ENCODE peak calls at places on chromosomes 11 and 22, in ten cellular contexts. One of them, this sample, is unnamed.

GRCh38 chr11:70481625-70482528 is 83.5 kb downstream of the CTTN start:
- DNase-seq in adipocyte: no peak
- DNase-seq in CD8-positive, alpha-beta memory T cell: no peak
- DNase-seq in fibroblast of mammary gland: peak
- DNase-seq in stimulated activated naive CD8-positive, alpha-beta T cell treated with anti-CD3 and anti-CD28 coated beads, Interleukin-15, Interleukin-2, amounts not matched to agents 100 U/mL and 50 U/mL, for 24 hours: no peak
- DNase-seq in NCI-H510A: no peak
- DNase-seq in kidney: peak
- DNase-seq in NCI-H748 treated with DMSO at 0.1 percent for 48 hours: no peak
- DNase-seq in activated CD8-positive, alpha-beta memory T cell treated with anti-CD3 and anti-CD28 coated beads, Interleukin-2, amount 50 U/mL, for 4 hours: no peak
- DNase-seq in COR-L47: no peak
- DNase-seq in this sample: peak

GRCh38 chr11:79514269-79514668 is 73.4 kb upstream of the TENM4 start:
- DNase-seq in adipocyte: no peak
- DNase-seq in activated CD8-positive, alpha-beta memory T cell treated with anti-CD3 and anti-CD28 coated beads, Interleukin-2, amount 50 U/mL, for 4 hours: no peak
- DNase-seq in kidney: no peak
- DNase-seq in NCI-H510A: no peak
- DNase-seq in fibroblast of mammary gland: no peak
- DNase-seq in COR-L47: no peak
- DNase-seq in NCI-H748 treated with DMSO at 0.1 percent for 48 hours: no peak
- DNase-seq in stimulated activated naive CD8-positive, alpha-beta T cell treated with anti-CD3 and anti-CD28 coated beads, Interleukin-15, Interleukin-2, amounts not matched to agents 100 U/mL and 50 U/mL, for 24 hours: no peak
- DNase-seq in CD8-positive, alpha-beta memory T cell: no peak
- DNase-seq in this sample: no peak

GRCh38 chr11:17077520-17078401 is at the start of gene RPS13:
- DNase-seq in kidney: peak
- DNase-seq in stimulated activated naive CD8-positive, alpha-beta T cell treated with anti-CD3 and anti-CD28 coated beads, Interleukin-15, Interleukin-2, amounts not matched to agents 100 U/mL and 50 U/mL, for 24 hours: peak
- DNase-seq in NCI-H510A: peak
- DNase-seq in NCI-H748 treated with DMSO at 0.1 percent for 48 hours: peak
- DNase-seq in COR-L47: peak
- DNase-seq in CD8-positive, alpha-beta memory T cell: peak
- DNase-seq in adipocyte: peak
- DNase-seq in fibroblast of mammary gland: peak
- DNase-seq in activated CD8-positive, alpha-beta memory T cell treated with anti-CD3 and anti-CD28 coated beads, Interleukin-2, amount 50 U/mL, for 4 hours: peak
- DNase-seq in this sample: peak

GRCh38 chr11:126149759-126150236 is 61.7 kb downstream of the RPUSD4 start:
- DNase-seq in NCI-H748 treated with DMSO at 0.1 percent for 48 hours: no peak
- DNase-seq in stimulated activated naive CD8-positive, alpha-beta T cell treated with anti-CD3 and anti-CD28 coated beads, Interleukin-15, Interleukin-2, amounts not matched to agents 100 U/mL and 50 U/mL, for 24 hours: no peak
- DNase-seq in adipocyte: no peak
- DNase-seq in COR-L47: no peak
- DNase-seq in CD8-positive, alpha-beta memory T cell: no peak
- DNase-seq in activated CD8-positive, alpha-beta memory T cell treated with anti-CD3 and anti-CD28 coated beads, Interleukin-2, amount 50 U/mL, for 4 hours: no peak
- DNase-seq in fibroblast of mammary gland: no peak
- DNase-seq in NCI-H510A: no peak
- DNase-seq in kidney: no peak
- DNase-seq in this sample: peak

GRCh38 chr11:6637871-6638270 is 17.7 kb downstream of the DCHS1 start:
- DNase-seq in adipocyte: peak
- DNase-seq in kidney: peak
- DNase-seq in NCI-H510A: no peak
- DNase-seq in fibroblast of mammary gland: peak
- DNase-seq in stimulated activated naive CD8-positive, alpha-beta T cell treated with anti-CD3 and anti-CD28 coated beads, Interleukin-15, Interleukin-2, amounts not matched to agents 100 U/mL and 50 U/mL, for 24 hours: no peak
- DNase-seq in activated CD8-positive, alpha-beta memory T cell treated with anti-CD3 and anti-CD28 coated beads, Interleukin-2, amount 50 U/mL, for 4 hours: no peak
- DNase-seq in NCI-H748 treated with DMSO at 0.1 percent for 48 hours: no peak
- DNase-seq in CD8-positive, alpha-beta memory T cell: no peak
- DNase-seq in COR-L47: no peak
- DNase-seq in this sample: peak

GRCh38 chr11:119320593-119321524 is 3.9 kb upstream of the MCAM start:
- DNase-seq in adipocyte: peak
- DNase-seq in activated CD8-positive, alpha-beta memory T cell treated with anti-CD3 and anti-CD28 coated beads, Interleukin-2, amount 50 U/mL, for 4 hours: no peak
- DNase-seq in COR-L47: no peak
- DNase-seq in kidney: peak
- DNase-seq in fibroblast of mammary gland: peak
- DNase-seq in NCI-H748 treated with DMSO at 0.1 percent for 48 hours: no peak
- DNase-seq in NCI-H510A: no peak
- DNase-seq in CD8-positive, alpha-beta memory T cell: peak
- DNase-seq in stimulated activated naive CD8-positive, alpha-beta T cell treated with anti-CD3 and anti-CD28 coated beads, Interleukin-15, Interleukin-2, amounts not matched to agents 100 U/mL and 50 U/mL, for 24 hours: peak
- DNase-seq in this sample: peak

GRCh38 chr11:126573325-126574076 is 218.0 kb downstream of the ST3GAL4 start:
- DNase-seq in NCI-H510A: no peak
- DNase-seq in adipocyte: no peak
- DNase-seq in COR-L47: peak
- DNase-seq in fibroblast of mammary gland: no peak
- DNase-seq in stimulated activated naive CD8-positive, alpha-beta T cell treated with anti-CD3 and anti-CD28 coated beads, Interleukin-15, Interleukin-2, amounts not matched to agents 100 U/mL and 50 U/mL, for 24 hours: no peak
- DNase-seq in kidney: no peak
- DNase-seq in CD8-positive, alpha-beta memory T cell: no peak
- DNase-seq in activated CD8-positive, alpha-beta memory T cell treated with anti-CD3 and anti-CD28 coated beads, Interleukin-2, amount 50 U/mL, for 4 hours: no peak
- DNase-seq in NCI-H748 treated with DMSO at 0.1 percent for 48 hours: peak
- DNase-seq in this sample: no peak

GRCh38 chr11:14578551-14578956 is 58.4 kb upstream of the PSMA1 start:
- DNase-seq in COR-L47: peak
- DNase-seq in NCI-H748 treated with DMSO at 0.1 percent for 48 hours: peak
- DNase-seq in NCI-H510A: peak
- DNase-seq in stimulated activated naive CD8-positive, alpha-beta T cell treated with anti-CD3 and anti-CD28 coated beads, Interleukin-15, Interleukin-2, amounts not matched to agents 100 U/mL and 50 U/mL, for 24 hours: peak
- DNase-seq in kidney: no peak
- DNase-seq in fibroblast of mammary gland: peak
- DNase-seq in activated CD8-positive, alpha-beta memory T cell treated with anti-CD3 and anti-CD28 coated beads, Interleukin-2, amount 50 U/mL, for 4 hours: peak
- DNase-seq in adipocyte: peak
- DNase-seq in CD8-positive, alpha-beta memory T cell: peak
- DNase-seq in this sample: peak

GRCh38 chr11:119352857-119353260 is 6.4 kb upstream of the MFRP start:
- DNase-seq in stimulated activated naive CD8-positive, alpha-beta T cell treated with anti-CD3 and anti-CD28 coated beads, Interleukin-15, Interleukin-2, amounts not matched to agents 100 U/mL and 50 U/mL, for 24 hours: no peak
- DNase-seq in CD8-positive, alpha-beta memory T cell: no peak
- DNase-seq in NCI-H510A: peak
- DNase-seq in activated CD8-positive, alpha-beta memory T cell treated with anti-CD3 and anti-CD28 coated beads, Interleukin-2, amount 50 U/mL, for 4 hours: no peak
- DNase-seq in adipocyte: no peak
- DNase-seq in kidney: peak
- DNase-seq in fibroblast of mammary gland: no peak
- DNase-seq in COR-L47: peak
- DNase-seq in NCI-H748 treated with DMSO at 0.1 percent for 48 hours: peak
- DNase-seq in this sample: no peak

GRCh38 chr22:49229483-49230193 is 598.0 kb downstream of the BRD1 start:
- DNase-seq in fibroblast of mammary gland: no peak
- DNase-seq in activated CD8-positive, alpha-beta memory T cell treated with anti-CD3 and anti-CD28 coated beads, Interleukin-2, amount 50 U/mL, for 4 hours: no peak
- DNase-seq in CD8-positive, alpha-beta memory T cell: no peak
- DNase-seq in NCI-H510A: no peak
- DNase-seq in stimulated activated naive CD8-positive, alpha-beta T cell treated with anti-CD3 and anti-CD28 coated beads, Interleukin-15, Interleukin-2, amounts not matched to agents 100 U/mL and 50 U/mL, for 24 hours: no peak
- DNase-seq in adipocyte: no peak
- DNase-seq in kidney: no peak
- DNase-seq in NCI-H748 treated with DMSO at 0.1 percent for 48 hours: no peak
- DNase-seq in COR-L47: no peak
- DNase-seq in this sample: no peak

GRCh38 chr22:33110562-33111163 is 52.5 kb upstream of the SYN3 start:
- DNase-seq in COR-L47: no peak
- DNase-seq in fibroblast of mammary gland: peak
- DNase-seq in NCI-H748 treated with DMSO at 0.1 percent for 48 hours: no peak
- DNase-seq in CD8-positive, alpha-beta memory T cell: no peak
- DNase-seq in NCI-H510A: no peak
- DNase-seq in stimulated activated naive CD8-positive, alpha-beta T cell treated with anti-CD3 and anti-CD28 coated beads, Interleukin-15, Interleukin-2, amounts not matched to agents 100 U/mL and 50 U/mL, for 24 hours: no peak
- DNase-seq in kidney: no peak
- DNase-seq in activated CD8-positive, alpha-beta memory T cell treated with anti-CD3 and anti-CD28 coated beads, Interleukin-2, amount 50 U/mL, for 4 hours: no peak
- DNase-seq in adipocyte: no peak
- DNase-seq in this sample: no peak

GRCh38 chr11:126990716-126991480 is 9.7 kb downstream of the KIRREL3 start:
- DNase-seq in stimulated activated naive CD8-positive, alpha-beta T cell treated with anti-CD3 and anti-CD28 coated beads, Interleukin-15, Interleukin-2, amounts not matched to agents 100 U/mL and 50 U/mL, for 24 hours: no peak
- DNase-seq in NCI-H748 treated with DMSO at 0.1 percent for 48 hours: no peak
- DNase-seq in COR-L47: no peak
- DNase-seq in NCI-H510A: no peak
- DNase-seq in adipocyte: peak
- DNase-seq in activated CD8-positive, alpha-beta memory T cell treated with anti-CD3 and anti-CD28 coated beads, Interleukin-2, amount 50 U/mL, for 4 hours: no peak
- DNase-seq in kidney: no peak
- DNase-seq in CD8-positive, alpha-beta memory T cell: no peak
- DNase-seq in fibroblast of mammary gland: no peak
- DNase-seq in this sample: peak

GRCh38 chr11:16610213-16610737 is 128.2 kb upstream of the C11orf58 start:
- DNase-seq in NCI-H748 treated with DMSO at 0.1 percent for 48 hours: no peak
- DNase-seq in adipocyte: no peak
- DNase-seq in COR-L47: no peak
- DNase-seq in kidney: no peak
- DNase-seq in stimulated activated naive CD8-positive, alpha-beta T cell treated with anti-CD3 and anti-CD28 coated beads, Interleukin-15, Interleukin-2, amounts not matched to agents 100 U/mL and 50 U/mL, for 24 hours: no peak
- DNase-seq in fibroblast of mammary gland: no peak
- DNase-seq in NCI-H510A: no peak
- DNase-seq in CD8-positive, alpha-beta memory T cell: no peak
- DNase-seq in activated CD8-positive, alpha-beta memory T cell treated with anti-CD3 and anti-CD28 coated beads, Interleukin-2, amount 50 U/mL, for 4 hours: no peak
- DNase-seq in this sample: no peak

GRCh38 chr22:43133401-43133800 is 9.8 kb downstream of the MCAT start:
- DNase-seq in activated CD8-positive, alpha-beta memory T cell treated with anti-CD3 and anti-CD28 coated beads, Interleukin-2, amount 50 U/mL, for 4 hours: no peak
- DNase-seq in kidney: no peak
- DNase-seq in adipocyte: no peak
- DNase-seq in NCI-H510A: no peak
- DNase-seq in COR-L47: no peak
- DNase-seq in stimulated activated naive CD8-positive, alpha-beta T cell treated with anti-CD3 and anti-CD28 coated beads, Interleukin-15, Interleukin-2, amounts not matched to agents 100 U/mL and 50 U/mL, for 24 hours: no peak
- DNase-seq in NCI-H748 treated with DMSO at 0.1 percent for 48 hours: no peak
- DNase-seq in CD8-positive, alpha-beta memory T cell: no peak
- DNase-seq in fibroblast of mammary gland: no peak
- DNase-seq in this sample: no peak

GRCh38 chr11:120385110-120385509 is 48.9 kb downstream of the ARHGEF12 start:
- DNase-seq in kidney: no peak
- DNase-seq in NCI-H748 treated with DMSO at 0.1 percent for 48 hours: no peak
- DNase-seq in adipocyte: no peak
- DNase-seq in fibroblast of mammary gland: no peak
- DNase-seq in NCI-H510A: no peak
- DNase-seq in CD8-positive, alpha-beta memory T cell: no peak
- DNase-seq in COR-L47: no peak
- DNase-seq in activated CD8-positive, alpha-beta memory T cell treated with anti-CD3 and anti-CD28 coated beads, Interleukin-2, amount 50 U/mL, for 4 hours: no peak
- DNase-seq in stimulated activated naive CD8-positive, alpha-beta T cell treated with anti-CD3 and anti-CD28 coated beads, Interleukin-15, Interleukin-2, amounts not matched to agents 100 U/mL and 50 U/mL, for 24 hours: no peak
- DNase-seq in this sample: no peak

GRCh38 chr11:118910309-118911112 is 15.2 kb downstream of the BCL9L start:
- DNase-seq in adipocyte: peak
- DNase-seq in kidney: peak
- DNase-seq in COR-L47: no peak
- DNase-seq in CD8-positive, alpha-beta memory T cell: peak
- DNase-seq in stimulated activated naive CD8-positive, alpha-beta T cell treated with anti-CD3 and anti-CD28 coated beads, Interleukin-15, Interleukin-2, amounts not matched to agents 100 U/mL and 50 U/mL, for 24 hours: no peak
- DNase-seq in NCI-H748 treated with DMSO at 0.1 percent for 48 hours: no peak
- DNase-seq in activated CD8-positive, alpha-beta memory T cell treated with anti-CD3 and anti-CD28 coated beads, Interleukin-2, amount 50 U/mL, for 4 hours: peak
- DNase-seq in fibroblast of mammary gland: peak
- DNase-seq in NCI-H510A: peak
- DNase-seq in this sample: peak

GRCh38 chr22:41831383-41831782 is 1.5 kb upstream of the SREBF2 start:
- DNase-seq in activated CD8-positive, alpha-beta memory T cell treated with anti-CD3 and anti-CD28 coated beads, Interleukin-2, amount 50 U/mL, for 4 hours: no peak
- DNase-seq in stimulated activated naive CD8-positive, alpha-beta T cell treated with anti-CD3 and anti-CD28 coated beads, Interleukin-15, Interleukin-2, amounts not matched to agents 100 U/mL and 50 U/mL, for 24 hours: no peak
- DNase-seq in NCI-H510A: no peak
- DNase-seq in fibroblast of mammary gland: peak
- DNase-seq in CD8-positive, alpha-beta memory T cell: no peak
- DNase-seq in NCI-H748 treated with DMSO at 0.1 percent for 48 hours: no peak
- DNase-seq in adipocyte: peak
- DNase-seq in COR-L47: no peak
- DNase-seq in kidney: no peak
- DNase-seq in this sample: peak

GRCh38 chr11:90134420-90135003 is at the start of gene NAALAD2:
- DNase-seq in adipocyte: peak
- DNase-seq in stimulated activated naive CD8-positive, alpha-beta T cell treated with anti-CD3 and anti-CD28 coated beads, Interleukin-15, Interleukin-2, amounts not matched to agents 100 U/mL and 50 U/mL, for 24 hours: peak
- DNase-seq in fibroblast of mammary gland: peak
- DNase-seq in activated CD8-positive, alpha-beta memory T cell treated with anti-CD3 and anti-CD28 coated beads, Interleukin-2, amount 50 U/mL, for 4 hours: no peak
- DNase-seq in kidney: peak
- DNase-seq in CD8-positive, alpha-beta memory T cell: no peak
- DNase-seq in COR-L47: no peak
- DNase-seq in NCI-H748 treated with DMSO at 0.1 percent for 48 hours: no peak
- DNase-seq in NCI-H510A: no peak
- DNase-seq in this sample: peak

GRCh38 chr11:126978155-126978554 is 22.4 kb downstream of the KIRREL3 start:
- DNase-seq in activated CD8-positive, alpha-beta memory T cell treated with anti-CD3 and anti-CD28 coated beads, Interleukin-2, amount 50 U/mL, for 4 hours: no peak
- DNase-seq in stimulated activated naive CD8-positive, alpha-beta T cell treated with anti-CD3 and anti-CD28 coated beads, Interleukin-15, Interleukin-2, amounts not matched to agents 100 U/mL and 50 U/mL, for 24 hours: no peak
- DNase-seq in kidney: no peak
- DNase-seq in NCI-H510A: no peak
- DNase-seq in NCI-H748 treated with DMSO at 0.1 percent for 48 hours: no peak
- DNase-seq in adipocyte: no peak
- DNase-seq in CD8-positive, alpha-beta memory T cell: no peak
- DNase-seq in fibroblast of mammary gland: no peak
- DNase-seq in COR-L47: no peak
- DNase-seq in this sample: no peak

GRCh38 chr11:117820071-117820470 is 4.5 kb downstream of the FXYD2 start:
- DNase-seq in adipocyte: no peak
- DNase-seq in stimulated activated naive CD8-positive, alpha-beta T cell treated with anti-CD3 and anti-CD28 coated beads, Interleukin-15, Interleukin-2, amounts not matched to agents 100 U/mL and 50 U/mL, for 24 hours: no peak
- DNase-seq in NCI-H748 treated with DMSO at 0.1 percent for 48 hours: no peak
- DNase-seq in fibroblast of mammary gland: no peak
- DNase-seq in kidney: peak
- DNase-seq in COR-L47: peak
- DNase-seq in NCI-H510A: peak
- DNase-seq in CD8-positive, alpha-beta memory T cell: no peak
- DNase-seq in activated CD8-positive, alpha-beta memory T cell treated with anti-CD3 and anti-CD28 coated beads, Interleukin-2, amount 50 U/mL, for 4 hours: no peak
- DNase-seq in this sample: no peak

GRCh38 chr22:30495041-30495784 is 10.3 kb downstream of the SEC14L4 start:
- DNase-seq in adipocyte: no peak
- DNase-seq in NCI-H748 treated with DMSO at 0.1 percent for 48 hours: no peak
- DNase-seq in COR-L47: no peak
- DNase-seq in activated CD8-positive, alpha-beta memory T cell treated with anti-CD3 and anti-CD28 coated beads, Interleukin-2, amount 50 U/mL, for 4 hours: no peak
- DNase-seq in kidney: no peak
- DNase-seq in fibroblast of mammary gland: no peak
- DNase-seq in NCI-H510A: no peak
- DNase-seq in stimulated activated naive CD8-positive, alpha-beta T cell treated with anti-CD3 and anti-CD28 coated beads, Interleukin-15, Interleukin-2, amounts not matched to agents 100 U/mL and 50 U/mL, for 24 hours: no peak
- DNase-seq in CD8-positive, alpha-beta memory T cell: no peak
- DNase-seq in this sample: no peak

GRCh38 chr11:59801981-59802638 is 8.5 kb downstream of the MRPL16 start:
- DNase-seq in adipocyte: no peak
- DNase-seq in fibroblast of mammary gland: peak
- DNase-seq in activated CD8-positive, alpha-beta memory T cell treated with anti-CD3 and anti-CD28 coated beads, Interleukin-2, amount 50 U/mL, for 4 hours: no peak
- DNase-seq in NCI-H748 treated with DMSO at 0.1 percent for 48 hours: peak
- DNase-seq in stimulated activated naive CD8-positive, alpha-beta T cell treated with anti-CD3 and anti-CD28 coated beads, Interleukin-15, Interleukin-2, amounts not matched to agents 100 U/mL and 50 U/mL, for 24 hours: no peak
- DNase-seq in COR-L47: no peak
- DNase-seq in CD8-positive, alpha-beta memory T cell: no peak
- DNase-seq in kidney: no peak
- DNase-seq in NCI-H510A: no peak
- DNase-seq in this sample: peak

GRCh38 chr22:47568700-47569099 is 806.2 kb downstream of the TBC1D22A start:
- DNase-seq in activated CD8-positive, alpha-beta memory T cell treated with anti-CD3 and anti-CD28 coated beads, Interleukin-2, amount 50 U/mL, for 4 hours: no peak
- DNase-seq in kidney: no peak
- DNase-seq in adipocyte: no peak
- DNase-seq in fibroblast of mammary gland: no peak
- DNase-seq in stimulated activated naive CD8-positive, alpha-beta T cell treated with anti-CD3 and anti-CD28 coated beads, Interleukin-15, Interleukin-2, amounts not matched to agents 100 U/mL and 50 U/mL, for 24 hours: no peak
- DNase-seq in NCI-H510A: no peak
- DNase-seq in NCI-H748 treated with DMSO at 0.1 percent for 48 hours: no peak
- DNase-seq in CD8-positive, alpha-beta memory T cell: no peak
- DNase-seq in COR-L47: no peak
- DNase-seq in this sample: no peak

GRCh38 chr11:117809236-117810055 is 12.4 kb upstream of the DSCAML1 start:
- DNase-seq in fibroblast of mammary gland: peak
- DNase-seq in NCI-H510A: peak
- DNase-seq in NCI-H748 treated with DMSO at 0.1 percent for 48 hours: peak
- DNase-seq in adipocyte: peak
- DNase-seq in stimulated activated naive CD8-positive, alpha-beta T cell treated with anti-CD3 and anti-CD28 coated beads, Interleukin-15, Interleukin-2, amounts not matched to agents 100 U/mL and 50 U/mL, for 24 hours: peak
- DNase-seq in COR-L47: peak
- DNase-seq in CD8-positive, alpha-beta memory T cell: no peak
- DNase-seq in activated CD8-positive, alpha-beta memory T cell treated with anti-CD3 and anti-CD28 coated beads, Interleukin-2, amount 50 U/mL, for 4 hours: peak
- DNase-seq in kidney: peak
- DNase-seq in this sample: no peak

GRCh38 chr11:66176650-66177049 is 91.8 kb upstream of the RAB1B start:
- DNase-seq in CD8-positive, alpha-beta memory T cell: no peak
- DNase-seq in NCI-H510A: no peak
- DNase-seq in kidney: no peak
- DNase-seq in NCI-H748 treated with DMSO at 0.1 percent for 48 hours: no peak
- DNase-seq in COR-L47: no peak
- DNase-seq in stimulated activated naive CD8-positive, alpha-beta T cell treated with anti-CD3 and anti-CD28 coated beads, Interleukin-15, Interleukin-2, amounts not matched to agents 100 U/mL and 50 U/mL, for 24 hours: no peak
- DNase-seq in activated CD8-positive, alpha-beta memory T cell treated with anti-CD3 and anti-CD28 coated beads, Interleukin-2, amount 50 U/mL, for 4 hours: no peak
- DNase-seq in fibroblast of mammary gland: no peak
- DNase-seq in adipocyte: no peak
- DNase-seq in this sample: no peak

GRCh38 chr11:802693-803466 is 2.2 kb downstream of the PIDD1 start:
- DNase-seq in adipocyte: no peak
- DNase-seq in COR-L47: no peak
- DNase-seq in NCI-H510A: no peak
- DNase-seq in kidney: no peak
- DNase-seq in activated CD8-positive, alpha-beta memory T cell treated with anti-CD3 and anti-CD28 coated beads, Interleukin-2, amount 50 U/mL, for 4 hours: no peak
- DNase-seq in CD8-positive, alpha-beta memory T cell: no peak
- DNase-seq in fibroblast of mammary gland: no peak
- DNase-seq in NCI-H748 treated with DMSO at 0.1 percent for 48 hours: no peak
- DNase-seq in stimulated activated naive CD8-positive, alpha-beta T cell treated with anti-CD3 and anti-CD28 coated beads, Interleukin-15, Interleukin-2, amounts not matched to agents 100 U/mL and 50 U/mL, for 24 hours: no peak
- DNase-seq in this sample: no peak

GRCh38 chr22:35380013-35380412 is 883 bp upstream of the HMOX1 start:
- DNase-seq in NCI-H510A: no peak
- DNase-seq in NCI-H748 treated with DMSO at 0.1 percent for 48 hours: no peak
- DNase-seq in stimulated activated naive CD8-positive, alpha-beta T cell treated with anti-CD3 and anti-CD28 coated beads, Interleukin-15, Interleukin-2, amounts not matched to agents 100 U/mL and 50 U/mL, for 24 hours: no peak
- DNase-seq in COR-L47: no peak
- DNase-seq in kidney: no peak
- DNase-seq in CD8-positive, alpha-beta memory T cell: no peak
- DNase-seq in fibroblast of mammary gland: peak
- DNase-seq in adipocyte: peak
- DNase-seq in activated CD8-positive, alpha-beta memory T cell treated with anti-CD3 and anti-CD28 coated beads, Interleukin-2, amount 50 U/mL, for 4 hours: no peak
- DNase-seq in this sample: peak

This sample was measured in foreskin fibroblast.